ENCODE peak calls at places on chromosome 20, in five cellular contexts. T is SJSA1; P is stimulated activated naive CD8-positive, alpha-beta T cell treated with anti-CD3 and anti-CD28 coated beads, Interleukin-15, amount 100 ng/mL, for 72 hours; A is T-helper 9 cell; H is naive thymus-derived CD4-positive, alpha-beta T cell. B is an unnamed sample.

GRCh38 chr20:39245685-39246311 is 283.7 kb downstream of the DHX35 start:
- DNase-seq in T (no peak), P (no peak), A (no peak), H (no peak), B (no peak)

GRCh38 chr20:58389324-58389967 is 417 bp downstream of the VAPB start:
- DNase-seq in T (peak; percentile 50), H (no peak), A (no peak), P (no peak), B (no peak)

GRCh38 chr20:4070323-4071176 is 55.2 kb upstream of the RNF24 start:
- DNase-seq in P (no peak), T (no peak), A (no peak), H (no peak), B (no peak)

GRCh38 chr20:24364464-24364863 is 105.0 kb upstream of the SYNDIG1 start:
- DNase-seq in P (no peak), T (no peak), A (no peak), H (no peak), B (no peak)

GRCh38 chr20:34316191-34316814 is 13.1 kb upstream of the AHCY start:
- DNase-seq in P (no peak), T (no peak), A (no peak), H (no peak), B (no peak)

GRCh38 chr20:49889943-49890650 is 25.2 kb downstream of the SPATA2 start:
- DNase-seq in T (no peak), A (no peak), H (no peak), P (no peak), B (no peak)

GRCh38 chr20:17515053-17515452 is 16.1 kb downstream of the BFSP1 start:
- DNase-seq in A (no peak), H (no peak), P (no peak), T (no peak), B (no peak)

GRCh38 chr20:1210501-1210900 is 7.2 kb downstream of the C20orf202 start:
- DNase-seq in H (no peak), T (no peak), P (no peak), A (no peak), B (no peak)

GRCh38 chr20:45905505-45906079 is 6.4 kb downstream of the PLTP start:
- DNase-seq in A (no peak), T (peak; percentile 64), H (no peak), P (no peak), B (no peak)

GRCh38 chr20:41553142-41553879 is 64.9 kb downstream of the CHD6 start:
- DNase-seq in P (no peak), A (no peak), T (no peak), H (no peak), B (no peak)

GRCh38 chr20:57953638-57954037 is 243.8 kb upstream of the PMEPA1 start:
- DNase-seq in H (no peak), P (no peak), A (no peak), T (no peak), B (no peak)

GRCh38 chr20:58213112-58213511 is 15.3 kb downstream of the ANKRD60 start:
- DNase-seq in H (no peak), T (no peak), P (no peak), A (no peak), B (no peak)

GRCh38 chr20:9945406-9945805 is 89.4 kb upstream of the ANKEF1 start:
- DNase-seq in T (no peak), H (no peak), A (no peak), P (no peak), B (no peak)

GRCh38 chr20:34791289-34792020 is 34.0 kb downstream of the NCOA6 start:
- DNase-seq in A (no peak), H (no peak), T (no peak), P (no peak), B (no peak)

GRCh38 chr20:57221916-57222630 is 44.4 kb downstream of the BMP7 start:
- DNase-seq in T (no peak), P (no peak), A (no peak), H (no peak), B (no peak)